ENCODE peak calls at places on chromosome 13, in five cellular contexts. One of them, this sample, is unnamed.
A peak's percentile ranks its signal among the peaks of the same experiment; 100 is the strongest.

GRCh38 chr13:47211106-47211505 is 314.3 kb upstream of the HTR2A start:
- DNase-seq in fibroblast of mammary gland: peak; percentile 39
- DNase-seq in activated CD8-positive, alpha-beta T cell treated with anti-CD3 and anti-CD28 coated beads, Interleukin-2, amount 10 ng/mL, durations not matched to agents 7 days and 5 days: no peak
- DNase-seq in lower lobe of right lung: no peak
- DNase-seq in tibial nerve: no peak
- DNase-seq in this sample: peak; percentile 48

GRCh38 chr13:90068658-90069057 is 1278.8 kb upstream of the MIR17HG start:
- DNase-seq in lower lobe of right lung: no peak
- DNase-seq in fibroblast of mammary gland: no peak
- DNase-seq in tibial nerve: no peak
- DNase-seq in activated CD8-positive, alpha-beta T cell treated with anti-CD3 and anti-CD28 coated beads, Interleukin-2, amount 10 ng/mL, durations not matched to agents 7 days and 5 days: no peak
- DNase-seq in this sample: no peak

GRCh38 chr13:42893346-42893745 is 98.7 kb downstream of the EPSTI1 start:
- DNase-seq in activated CD8-positive, alpha-beta T cell treated with anti-CD3 and anti-CD28 coated beads, Interleukin-2, amount 10 ng/mL, durations not matched to agents 7 days and 5 days: no peak
- DNase-seq in fibroblast of mammary gland: peak; percentile 96
- DNase-seq in tibial nerve: no peak
- DNase-seq in lower lobe of right lung: no peak
- DNase-seq in this sample: no peak

GRCh38 chr13:74574964-74575728 is 440.9 kb upstream of the KLF12 start:
- DNase-seq in fibroblast of mammary gland: no peak
- DNase-seq in activated CD8-positive, alpha-beta T cell treated with anti-CD3 and anti-CD28 coated beads, Interleukin-2, amount 10 ng/mL, durations not matched to agents 7 days and 5 days: no peak
- DNase-seq in lower lobe of right lung: no peak
- DNase-seq in tibial nerve: no peak
- DNase-seq in this sample: peak; percentile 71

GRCh38 chr13:45873491-45874360 is 22.2 kb upstream of the SIAH3 start:
- DNase-seq in activated CD8-positive, alpha-beta T cell treated with anti-CD3 and anti-CD28 coated beads, Interleukin-2, amount 10 ng/mL, durations not matched to agents 7 days and 5 days: no peak
- DNase-seq in fibroblast of mammary gland: peak; percentile 15
- DNase-seq in tibial nerve: no peak
- DNase-seq in lower lobe of right lung: no peak
- DNase-seq in this sample: peak; percentile 44

GRCh38 chr13:34886476-34886875 is 55.6 kb upstream of the NBEA start:
- DNase-seq in fibroblast of mammary gland: no peak
- DNase-seq in tibial nerve: no peak
- DNase-seq in lower lobe of right lung: no peak
- DNase-seq in activated CD8-positive, alpha-beta T cell treated with anti-CD3 and anti-CD28 coated beads, Interleukin-2, amount 10 ng/mL, durations not matched to agents 7 days and 5 days: no peak
- DNase-seq in this sample: no peak

GRCh38 chr13:36536546-36536945 is 104.3 kb downstream of the CCNA1 start:
- DNase-seq in tibial nerve: no peak
- DNase-seq in lower lobe of right lung: no peak
- DNase-seq in activated CD8-positive, alpha-beta T cell treated with anti-CD3 and anti-CD28 coated beads, Interleukin-2, amount 10 ng/mL, durations not matched to agents 7 days and 5 days: no peak
- DNase-seq in fibroblast of mammary gland: no peak
- DNase-seq in this sample: no peak

GRCh38 chr13:107375701-107376350 is 807.9 kb upstream of the ARGLU1 start:
- DNase-seq in fibroblast of mammary gland: no peak
- DNase-seq in tibial nerve: no peak
- DNase-seq in activated CD8-positive, alpha-beta T cell treated with anti-CD3 and anti-CD28 coated beads, Interleukin-2, amount 10 ng/mL, durations not matched to agents 7 days and 5 days: no peak
- DNase-seq in lower lobe of right lung: no peak
- DNase-seq in this sample: no peak

GRCh38 chr13:46535822-46536221 is 17.1 kb upstream of the LRCH1 start:
- DNase-seq in fibroblast of mammary gland: no peak
- DNase-seq in activated CD8-positive, alpha-beta T cell treated with anti-CD3 and anti-CD28 coated beads, Interleukin-2, amount 10 ng/mL, durations not matched to agents 7 days and 5 days: no peak
- DNase-seq in tibial nerve: no peak
- DNase-seq in lower lobe of right lung: no peak
- DNase-seq in this sample: no peak

GRCh38 chr13:113802761-113803160 is 43.7 kb downstream of the TMEM255B start:
- DNase-seq in lower lobe of right lung: no peak
- DNase-seq in activated CD8-positive, alpha-beta T cell treated with anti-CD3 and anti-CD28 coated beads, Interleukin-2, amount 10 ng/mL, durations not matched to agents 7 days and 5 days: no peak
- DNase-seq in fibroblast of mammary gland: no peak
- DNase-seq in tibial nerve: no peak
- DNase-seq in this sample: peak; percentile 71

GRCh38 chr13:39037880-39038568 is at the start of the genes NHLRC3 and PROSER1:
- DNase-seq in activated CD8-positive, alpha-beta T cell treated with anti-CD3 and anti-CD28 coated beads, Interleukin-2, amount 10 ng/mL, durations not matched to agents 7 days and 5 days: peak; percentile 92
- DNase-seq in fibroblast of mammary gland: peak; percentile 88
- DNase-seq in tibial nerve: peak; percentile 92
- DNase-seq in lower lobe of right lung: peak; percentile 94
- DNase-seq in this sample: peak; percentile 92

GRCh38 chr13:114116734-114117133 is 15.7 kb downstream of the RASA3 start:
- DNase-seq in lower lobe of right lung: no peak
- DNase-seq in activated CD8-positive, alpha-beta T cell treated with anti-CD3 and anti-CD28 coated beads, Interleukin-2, amount 10 ng/mL, durations not matched to agents 7 days and 5 days: no peak
- DNase-seq in fibroblast of mammary gland: no peak
- DNase-seq in tibial nerve: no peak
- DNase-seq in this sample: no peak

GRCh38 chr13:49985129-49985528 is 11.7 kb upstream of the TRIM13 start:
- DNase-seq in lower lobe of right lung: no peak
- DNase-seq in activated CD8-positive, alpha-beta T cell treated with anti-CD3 and anti-CD28 coated beads, Interleukin-2, amount 10 ng/mL, durations not matched to agents 7 days and 5 days: no peak
- DNase-seq in tibial nerve: no peak
- DNase-seq in fibroblast of mammary gland: no peak
- DNase-seq in this sample: no peak

GRCh38 chr13:50914301-50914700 is 4.7 kb downstream of the RNASEH2B start:
- DNase-seq in tibial nerve: no peak
- DNase-seq in activated CD8-positive, alpha-beta T cell treated with anti-CD3 and anti-CD28 coated beads, Interleukin-2, amount 10 ng/mL, durations not matched to agents 7 days and 5 days: no peak
- DNase-seq in lower lobe of right lung: no peak
- DNase-seq in fibroblast of mammary gland: peak; percentile 33
- DNase-seq in this sample: no peak

GRCh38 chr13:76965759-76966421 is 17.6 kb downstream of the ACOD1 start:
- DNase-seq in fibroblast of mammary gland: peak; percentile 73
- DNase-seq in activated CD8-positive, alpha-beta T cell treated with anti-CD3 and anti-CD28 coated beads, Interleukin-2, amount 10 ng/mL, durations not matched to agents 7 days and 5 days: no peak
- DNase-seq in tibial nerve: peak; percentile 66
- DNase-seq in lower lobe of right lung: no peak
- DNase-seq in this sample: no peak

GRCh38 chr13:97977376-97977705 is 23.9 kb downstream of the IPO5 start:
- DNase-seq in lower lobe of right lung: no peak
- DNase-seq in fibroblast of mammary gland: peak; percentile 25
- DNase-seq in tibial nerve: no peak
- DNase-seq in activated CD8-positive, alpha-beta T cell treated with anti-CD3 and anti-CD28 coated beads, Interleukin-2, amount 10 ng/mL, durations not matched to agents 7 days and 5 days: no peak
- DNase-seq in this sample: peak; percentile 4

GRCh38 chr13:32901994-32902780 is 114.0 kb upstream of the KL start:
- DNase-seq in fibroblast of mammary gland: peak; percentile 71
- DNase-seq in activated CD8-positive, alpha-beta T cell treated with anti-CD3 and anti-CD28 coated beads, Interleukin-2, amount 10 ng/mL, durations not matched to agents 7 days and 5 days: no peak
- DNase-seq in lower lobe of right lung: no peak
- DNase-seq in tibial nerve: peak; percentile 72
- DNase-seq in this sample: no peak

GRCh38 chr13:26216042-26216441 is 6.1 kb downstream of the RNF6 start:
- DNase-seq in activated CD8-positive, alpha-beta T cell treated with anti-CD3 and anti-CD28 coated beads, Interleukin-2, amount 10 ng/mL, durations not matched to agents 7 days and 5 days: no peak
- DNase-seq in tibial nerve: no peak
- DNase-seq in lower lobe of right lung: no peak
- DNase-seq in fibroblast of mammary gland: no peak
- DNase-seq in this sample: no peak

GRCh38 chr13:97107815-97108534 is 113.7 kb upstream of the OXGR1 start:
- DNase-seq in tibial nerve: no peak
- DNase-seq in fibroblast of mammary gland: peak; percentile 54
- DNase-seq in activated CD8-positive, alpha-beta T cell treated with anti-CD3 and anti-CD28 coated beads, Interleukin-2, amount 10 ng/mL, durations not matched to agents 7 days and 5 days: no peak
- DNase-seq in lower lobe of right lung: no peak
- DNase-seq in this sample: no peak

GRCh38 chr13:103006706-103007426 is 59.4 kb downstream of the SLC10A2 start:
- DNase-seq in activated CD8-positive, alpha-beta T cell treated with anti-CD3 and anti-CD28 coated beads, Interleukin-2, amount 10 ng/mL, durations not matched to agents 7 days and 5 days: no peak
- DNase-seq in lower lobe of right lung: no peak
- DNase-seq in tibial nerve: no peak
- DNase-seq in fibroblast of mammary gland: no peak
- DNase-seq in this sample: no peak

GRCh38 chr13:51148952-51149573 is 38.0 kb upstream of the C13orf42 start:
- DNase-seq in tibial nerve: peak; percentile 60
- DNase-seq in fibroblast of mammary gland: peak; percentile 60
- DNase-seq in lower lobe of right lung: no peak
- DNase-seq in activated CD8-positive, alpha-beta T cell treated with anti-CD3 and anti-CD28 coated beads, Interleukin-2, amount 10 ng/mL, durations not matched to agents 7 days and 5 days: no peak
- DNase-seq in this sample: peak; percentile 86

GRCh38 chr13:56317839-56318238 is 822.9 kb upstream of the PRR20A start:
- DNase-seq in lower lobe of right lung: no peak
- DNase-seq in fibroblast of mammary gland: no peak
- DNase-seq in activated CD8-positive, alpha-beta T cell treated with anti-CD3 and anti-CD28 coated beads, Interleukin-2, amount 10 ng/mL, durations not matched to agents 7 days and 5 days: no peak
- DNase-seq in tibial nerve: no peak
- DNase-seq in this sample: no peak

GRCh38 chr13:113967206-113967720 is 6.6 kb downstream of the C13orf46 start:
- DNase-seq in tibial nerve: no peak
- DNase-seq in activated CD8-positive, alpha-beta T cell treated with anti-CD3 and anti-CD28 coated beads, Interleukin-2, amount 10 ng/mL, durations not matched to agents 7 days and 5 days: no peak
- DNase-seq in fibroblast of mammary gland: no peak
- DNase-seq in lower lobe of right lung: peak; percentile 14
- DNase-seq in this sample: no peak

GRCh38 chr13:109669234-109669612 is 117.2 kb downstream of the IRS2 start:
- DNase-seq in lower lobe of right lung: no peak
- DNase-seq in tibial nerve: no peak
- DNase-seq in fibroblast of mammary gland: no peak
- DNase-seq in activated CD8-positive, alpha-beta T cell treated with anti-CD3 and anti-CD28 coated beads, Interleukin-2, amount 10 ng/mL, durations not matched to agents 7 days and 5 days: no peak
- DNase-seq in this sample: peak; percentile 27

GRCh38 chr13:40190656-40191100 is 475.8 kb downstream of the FOXO1 start:
- DNase-seq in fibroblast of mammary gland: peak; percentile 83
- DNase-seq in tibial nerve: peak; percentile 31
- DNase-seq in lower lobe of right lung: no peak
- DNase-seq in activated CD8-positive, alpha-beta T cell treated with anti-CD3 and anti-CD28 coated beads, Interleukin-2, amount 10 ng/mL, durations not matched to agents 7 days and 5 days: peak; percentile 87
- DNase-seq in this sample: peak; percentile 68

GRCh38 chr13:30963794-30964193 is 31.3 kb downstream of the TEX26 start:
- DNase-seq in tibial nerve: no peak
- DNase-seq in lower lobe of right lung: peak; percentile 50
- DNase-seq in activated CD8-positive, alpha-beta T cell treated with anti-CD3 and anti-CD28 coated beads, Interleukin-2, amount 10 ng/mL, durations not matched to agents 7 days and 5 days: no peak
- DNase-seq in fibroblast of mammary gland: peak; percentile 40
- DNase-seq in this sample: no peak

GRCh38 chr13:31880849-31881494 is 141.6 kb downstream of the RXFP2 start:
- DNase-seq in lower lobe of right lung: no peak
- DNase-seq in tibial nerve: no peak
- DNase-seq in activated CD8-positive, alpha-beta T cell treated with anti-CD3 and anti-CD28 coated beads, Interleukin-2, amount 10 ng/mL, durations not matched to agents 7 days and 5 days: no peak
- DNase-seq in fibroblast of mammary gland: peak; percentile 55
- DNase-seq in this sample: no peak

GRCh38 chr13:111609631-111610030 is 289.2 kb downstream of the TEX29 start:
- DNase-seq in lower lobe of right lung: no peak
- DNase-seq in activated CD8-positive, alpha-beta T cell treated with anti-CD3 and anti-CD28 coated beads, Interleukin-2, amount 10 ng/mL, durations not matched to agents 7 days and 5 days: no peak
- DNase-seq in tibial nerve: no peak
- DNase-seq in fibroblast of mammary gland: no peak
- DNase-seq in this sample: no peak

GRCh38 chr13:86882835-86883234 is 788.3 kb upstream of the SLITRK5 start:
- DNase-seq in activated CD8-positive, alpha-beta T cell treated with anti-CD3 and anti-CD28 coated beads, Interleukin-2, amount 10 ng/mL, durations not matched to agents 7 days and 5 days: no peak
- DNase-seq in fibroblast of mammary gland: no peak
- DNase-seq in tibial nerve: no peak
- DNase-seq in lower lobe of right lung: no peak
- DNase-seq in this sample: no peak

GRCh38 chr13:100532090-100532766 is 56.4 kb downstream of the GGACT start:
- DNase-seq in lower lobe of right lung: no peak
- DNase-seq in activated CD8-positive, alpha-beta T cell treated with anti-CD3 and anti-CD28 coated beads, Interleukin-2, amount 10 ng/mL, durations not matched to agents 7 days and 5 days: no peak
- DNase-seq in tibial nerve: no peak
- DNase-seq in fibroblast of mammary gland: no peak
- DNase-seq in this sample: no peak

GRCh38 chr13:51328488-51328887 is 11.0 kb upstream of the SERPINE3 start:
- DNase-seq in tibial nerve: no peak
- DNase-seq in lower lobe of right lung: no peak
- DNase-seq in activated CD8-positive, alpha-beta T cell treated with anti-CD3 and anti-CD28 coated beads, Interleukin-2, amount 10 ng/mL, durations not matched to agents 7 days and 5 days: no peak
- DNase-seq in fibroblast of mammary gland: no peak
- DNase-seq in this sample: peak; percentile 83

GRCh38 chr13:34513526-34513925 is 428.5 kb upstream of the NBEA start:
- DNase-seq in lower lobe of right lung: no peak
- DNase-seq in tibial nerve: no peak
- DNase-seq in fibroblast of mammary gland: no peak
- DNase-seq in activated CD8-positive, alpha-beta T cell treated with anti-CD3 and anti-CD28 coated beads, Interleukin-2, amount 10 ng/mL, durations not matched to agents 7 days and 5 days: no peak
- DNase-seq in this sample: no peak

GRCh38 chr13:45198041-45198440 is 2.8 kb downstream of the KCTD4 start:
- DNase-seq in activated CD8-positive, alpha-beta T cell treated with anti-CD3 and anti-CD28 coated beads, Interleukin-2, amount 10 ng/mL, durations not matched to agents 7 days and 5 days: no peak
- DNase-seq in tibial nerve: no peak
- DNase-seq in fibroblast of mammary gland: no peak
- DNase-seq in lower lobe of right lung: no peak
- DNase-seq in this sample: no peak

GRCh38 chr13:60162096-60162495 is 1.6 kb downstream of the DIAPH3 start:
- DNase-seq in activated CD8-positive, alpha-beta T cell treated with anti-CD3 and anti-CD28 coated beads, Interleukin-2, amount 10 ng/mL, durations not matched to agents 7 days and 5 days: no peak
- DNase-seq in fibroblast of mammary gland: peak; percentile 5
- DNase-seq in lower lobe of right lung: no peak
- DNase-seq in tibial nerve: no peak
- DNase-seq in this sample: no peak

GRCh38 chr13:91845612-91846011 is 447.2 kb downstream of the GPC5 start:
- DNase-seq in fibroblast of mammary gland: no peak
- DNase-seq in lower lobe of right lung: no peak
- DNase-seq in activated CD8-positive, alpha-beta T cell treated with anti-CD3 and anti-CD28 coated beads, Interleukin-2, amount 10 ng/mL, durations not matched to agents 7 days and 5 days: no peak
- DNase-seq in tibial nerve: no peak
- DNase-seq in this sample: no peak

GRCh38 chr13:79307866-79308298 is 98.2 kb downstream of the RBM26 start:
- DNase-seq in tibial nerve: no peak
- DNase-seq in activated CD8-positive, alpha-beta T cell treated with anti-CD3 and anti-CD28 coated beads, Interleukin-2, amount 10 ng/mL, durations not matched to agents 7 days and 5 days: no peak
- DNase-seq in lower lobe of right lung: no peak
- DNase-seq in fibroblast of mammary gland: peak; percentile 52
- DNase-seq in this sample: peak; percentile 9

GRCh38 chr13:99312493-99312883 is 5.3 kb upstream of the GPR183 start:
- DNase-seq in tibial nerve: peak; percentile 81
- DNase-seq in fibroblast of mammary gland: peak; percentile 100
- DNase-seq in activated CD8-positive, alpha-beta T cell treated with anti-CD3 and anti-CD28 coated beads, Interleukin-2, amount 10 ng/mL, durations not matched to agents 7 days and 5 days: no peak
- DNase-seq in lower lobe of right lung: peak; percentile 75
- DNase-seq in this sample: no peak

GRCh38 chr13:63005625-63006024 is 1590.0 kb upstream of the PCDH20 start:
- DNase-seq in fibroblast of mammary gland: no peak
- DNase-seq in activated CD8-positive, alpha-beta T cell treated with anti-CD3 and anti-CD28 coated beads, Interleukin-2, amount 10 ng/mL, durations not matched to agents 7 days and 5 days: no peak
- DNase-seq in lower lobe of right lung: no peak
- DNase-seq in tibial nerve: no peak
- DNase-seq in this sample: no peak

GRCh38 chr13:99265823-99266426 is 7.7 kb upstream of the GPR18 start:
- DNase-seq in fibroblast of mammary gland: peak; percentile 69
- DNase-seq in tibial nerve: no peak
- DNase-seq in lower lobe of right lung: no peak
- DNase-seq in activated CD8-positive, alpha-beta T cell treated with anti-CD3 and anti-CD28 coated beads, Interleukin-2, amount 10 ng/mL, durations not matched to agents 7 days and 5 days: no peak
- DNase-seq in this sample: no peak

GRCh38 chr13:107121793-107122192 is 553.9 kb upstream of the ARGLU1 start:
- DNase-seq in fibroblast of mammary gland: no peak
- DNase-seq in tibial nerve: no peak
- DNase-seq in lower lobe of right lung: no peak
- DNase-seq in activated CD8-positive, alpha-beta T cell treated with anti-CD3 and anti-CD28 coated beads, Interleukin-2, amount 10 ng/mL, durations not matched to agents 7 days and 5 days: no peak
- DNase-seq in this sample: no peak

This sample was measured in ELF-1.